ENCODE peak calls at places on chromosomes 13 and 19, in six cellular contexts. W is mammary epithelial cell, X is lower lobe of right lung, Q is heart right ventricle, K is ovary, H is heart left ventricle. V is an unnamed sample.

GRCh38 chr13:112986470-112986869 is 17.5 kb downstream of the MCF2L start:
- DNase-seq in Q (no peak), K (no peak), W (no peak), X (no peak), H (no peak), V (no peak)

GRCh38 chr13:56903710-56904109 is 237.0 kb upstream of the PRR20A start:
- DNase-seq in H (no peak), X (no peak), W (no peak), Q (no peak), K (no peak), V (no peak)

GRCh38 chr19:42488783-42489521 is 39.3 kb downstream of the CEACAM1 start:
- DNase-seq in H (no peak), K (no peak), W (peak; percentile 21), Q (no peak), X (no peak), V (no peak)

GRCh38 chr19:42208612-42209011 is 8.9 kb downstream of the DEDD2 start:
- DNase-seq in Q (no peak), H (no peak), W (no peak), X (no peak), K (no peak), V (no peak)

GRCh38 chr13:109869312-109870237 is 83.2 kb upstream of the IRS2 start:
- DNase-seq in X (peak; percentile 75), Q (peak; percentile 80), K (peak; percentile 90), H (peak; percentile 73), W (peak; percentile 34), V (peak; percentile 69)

GRCh38 chr13:50126378-50127016 is 111.3 kb downstream of the KCNRG start:
- DNase-seq in X (no peak), Q (no peak), W (no peak), H (no peak), K (peak; percentile 45), V (no peak)

GRCh38 chr19:966481-967088 is 17.6 kb upstream of the WDR18 start:
- DNase-seq in W (no peak), Q (no peak), X (no peak), K (no peak), H (no peak), V (no peak)

GRCh38 chr19:11944656-11945055 is 19.7 kb downstream of the ZNF700 start:
- DNase-seq in K (no peak), Q (no peak), W (no peak), X (no peak), H (no peak), V (no peak)

GRCh38 chr13:106117035-106117434 is 418.4 kb downstream of the EFNB2 start:
- DNase-seq in X (no peak), H (no peak), Q (no peak), W (peak; percentile 70), K (no peak), V (no peak)

GRCh38 chr13:93183302-93183701 is 43.3 kb upstream of the GPC6 start:
- DNase-seq in K (no peak), X (no peak), W (no peak), H (no peak), Q (no peak), V (no peak)

GRCh38 chr13:59424661-59425060 is 739.1 kb downstream of the DIAPH3 start:
- DNase-seq in X (no peak), H (no peak), K (no peak), W (no peak), Q (no peak), V (no peak)

DNA sequence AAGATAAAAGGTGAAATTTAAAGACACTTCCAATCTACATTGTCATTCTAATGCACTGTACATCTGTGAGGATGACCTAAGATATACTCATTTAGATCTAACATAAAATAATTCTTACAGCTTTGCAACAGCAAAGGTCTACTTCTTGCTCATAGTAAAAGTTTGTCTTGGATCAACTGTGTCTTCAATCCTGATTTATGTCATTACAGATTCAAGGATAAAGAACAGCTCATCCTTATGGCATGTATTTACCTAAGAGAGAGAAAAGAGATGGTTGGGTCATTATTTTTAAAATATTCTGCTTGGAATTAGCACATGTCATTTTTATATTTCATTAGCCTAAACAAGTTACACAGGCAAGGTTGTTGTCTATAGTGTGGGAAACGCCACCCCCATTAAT is 2193.1 kb downstream of the PCDH9 start:
- DNase-seq in W (no peak), Q (no peak), X (no peak), K (no peak), H (no peak), V (no peak)
- H3K4me1 ChIP-seq in W (no peaks in the 10 kb centered on the region), Q (no peaks in the 10 kb centered on the region), X (no peaks in the 10 kb centered on the region), K (no peaks in the 10 kb centered on the region), H (no peaks in the 10 kb centered on the region), V (no peaks in the 10 kb centered on the region)

GRCh38 chr13:37945651-37946575 is 76.3 kb upstream of the TRPC4 start:
- DNase-seq in W (no peak), H (no peak), Q (no peak), K (no peak), X (no peak), V (no peak)

GRCh38 chr13:37944476-37945442 is 75.2 kb upstream of the TRPC4 start:
- DNase-seq in W (no peak), K (no peak), Q (no peak), H (no peak), X (no peak), V (no peak)

GRCh38 chr13:37942929-37943328 is 73.4 kb upstream of the TRPC4 start:
- DNase-seq in K (no peak), W (no peak), H (no peak), X (no peak), Q (no peak), V (no peak)

DNA sequence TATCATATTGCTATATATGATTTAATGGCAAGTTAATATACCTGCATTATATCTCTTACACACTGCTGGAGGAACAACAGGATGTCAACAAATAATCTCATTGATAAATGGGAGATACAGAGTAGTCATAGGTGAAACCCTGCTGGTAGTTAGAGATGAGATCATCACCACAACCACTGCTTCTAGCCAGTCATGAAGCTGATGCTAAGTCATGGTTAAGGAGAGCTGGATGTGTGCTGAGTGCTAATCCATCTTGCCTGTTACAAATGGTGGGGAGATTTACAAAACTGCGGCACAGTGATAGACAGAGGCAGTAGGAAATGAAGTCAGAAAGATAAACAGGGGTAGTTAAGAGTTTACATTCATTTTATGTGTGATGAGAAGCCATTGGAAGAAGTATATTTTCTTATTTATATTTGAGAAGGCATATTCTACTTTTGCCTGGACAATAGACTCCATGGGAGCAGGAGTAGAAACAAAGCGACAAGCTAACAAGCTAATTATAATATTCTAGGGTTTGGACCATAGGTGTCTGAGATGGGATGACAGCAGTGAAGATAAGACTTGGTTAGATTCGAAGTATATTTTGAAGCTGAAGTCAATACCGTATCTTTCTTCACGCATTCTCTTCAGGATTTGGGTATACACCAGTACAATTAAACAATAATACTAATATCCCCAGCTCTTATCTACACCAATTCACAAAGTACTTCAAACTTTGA is 78.0 kb upstream of the TRPC4 start:
- DNase-seq in Q (no peak), W (no peak), K (no peak), X (no peak), H (no peak), V (no peak)
- TF ChIP-seq CTCF in Q (no peak), W (no peak), K (no peak), X (no peak), H (no peak), V (no peak)

GRCh38 chr13:28336193-28336657 is 158.7 kb downstream of the FLT1 start:
- DNase-seq in W (no peak), X (no peak), K (no peak), Q (peak; percentile 40), H (peak; percentile 32), V (no peak)

GRCh38 chr13:28337196-28338045 is 157.5 kb downstream of the FLT1 start:
- DNase-seq in W (peak; percentile 9), Q (peak; percentile 27), K (no peak), X (no peak), H (no peak), V (no peak)

GRCh38 chr13:28339419-28339818 is 155.5 kb downstream of the FLT1 start:
- DNase-seq in K (no peak), W (no peak), H (no peak), X (no peak), Q (no peak), V (no peak)

GRCh38 chr13:28338742-28339141 is 156.2 kb downstream of the FLT1 start:
- DNase-seq in W (no peak), K (no peak), H (no peak), X (no peak), Q (no peak), V (no peak)

DNA sequence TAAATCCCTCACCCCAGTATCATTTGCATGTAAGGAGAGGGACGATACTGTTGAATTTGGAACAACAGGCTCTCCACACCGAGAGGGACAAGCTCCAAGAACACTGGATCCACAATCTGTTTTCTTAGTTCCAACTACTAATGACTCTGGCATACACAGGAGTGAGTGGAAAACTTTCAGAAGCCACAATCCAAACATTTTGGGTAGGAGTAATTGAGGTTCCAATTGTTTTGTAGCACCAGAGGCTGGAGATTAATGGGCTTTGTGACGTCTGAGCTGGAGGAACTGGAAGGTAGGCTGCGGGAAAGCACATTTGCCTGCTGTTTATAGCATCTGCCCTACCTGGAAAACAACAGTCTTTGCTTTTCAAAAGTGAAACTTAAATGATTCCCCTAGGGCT is 156.7 kb downstream of the FLT1 start:
- DNase-seq in H (no peak), K (no peak), W (no peak), X (no peak), Q (peak; percentile 27), V (no peak)
- H3K27me3 ChIP-seq in H (peaks cover 9% of the 10 kb centered on the region), K (no peaks in the 10 kb centered on the region), W (peaks cover 2% of the 10 kb centered on the region), X (no peaks in the 10 kb centered on the region), Q (no peaks in the 10 kb centered on the region), V (no peaks in the 10 kb centered on the region)

GRCh38 chr19:13071444-13072205 is 31.0 kb downstream of the LYL1 start:
- DNase-seq in W (no peak), X (no peak), H (no peak), Q (no peak), K (no peak), V (no peak)

GRCh38 chr19:13070425-13071140 is 32.1 kb downstream of the LYL1 start:
- DNase-seq in X (no peak), Q (no peak), H (no peak), K (no peak), W (no peak), V (no peak)

GRCh38 chr19:13066933-13067831 is 35.5 kb downstream of the LYL1 start:
- DNase-seq in X (no peak), H (no peak), K (no peak), Q (no peak), W (no peak), V (no peak)

GRCh38 chr19:13068064-13068807 is 34.4 kb downstream of the LYL1 start:
- DNase-seq in K (no peak), W (no peak), Q (no peak), X (no peak), H (no peak), V (no peak)

DNA sequence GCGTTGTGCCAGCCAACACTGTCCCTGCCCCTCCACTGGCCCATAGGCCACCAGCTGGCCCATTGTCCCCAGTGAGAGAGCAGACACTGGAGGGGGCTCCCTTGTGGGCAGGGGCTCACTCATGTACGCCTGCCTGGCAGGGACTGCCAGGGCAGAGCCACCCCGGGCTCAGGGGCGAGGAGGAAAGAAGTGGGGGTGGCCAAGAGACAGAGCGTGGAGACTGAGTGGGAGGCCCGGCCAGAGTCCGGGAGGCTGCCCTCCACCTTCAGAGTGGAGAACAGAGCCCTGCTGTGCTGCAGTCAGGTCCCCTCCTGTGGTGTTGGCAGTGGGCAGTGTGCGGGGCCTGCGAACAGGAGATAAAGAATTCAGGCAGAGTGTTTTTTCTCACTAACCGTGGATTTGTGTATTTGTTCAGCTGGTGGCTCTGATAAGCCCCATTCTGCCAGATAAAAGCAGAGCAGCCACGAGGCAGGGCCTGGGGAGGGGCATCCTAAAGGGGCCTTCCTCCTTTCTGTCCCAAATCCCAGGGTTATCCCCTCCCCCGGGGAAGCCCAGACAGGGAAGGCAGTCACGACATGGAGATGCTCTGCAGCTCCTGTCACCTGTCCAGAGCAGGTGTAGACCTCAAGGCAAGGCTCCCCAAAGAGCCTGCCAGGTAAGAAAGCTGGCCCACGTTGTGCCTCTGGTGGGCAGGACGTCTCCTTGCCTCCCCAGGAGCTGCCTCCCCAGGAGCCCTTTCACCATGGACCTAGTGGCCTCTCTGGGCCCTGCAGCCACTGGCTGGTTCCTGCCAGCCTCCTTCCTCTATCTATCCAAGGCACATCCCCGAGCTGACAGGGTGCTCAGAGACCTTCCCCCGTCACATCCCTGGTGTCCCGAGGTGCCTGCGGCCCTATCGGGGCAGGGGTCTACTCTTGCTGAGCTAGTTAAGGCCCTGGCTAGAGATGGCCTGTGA is 33.0 kb downstream of the LYL1 start:
- DNase-seq in W (no peak), K (no peak), X (no peak), Q (no peak), H (no peak), V (no peak)
- H3K4me1 ChIP-seq in W (no peaks in the 10 kb centered on the region), K (peaks cover 34% of the 10 kb centered on the region), X (peaks cover 59% of the 10 kb centered on the region), Q (peaks cover 54% of the 10 kb centered on the region), H (peaks cover 54% of the 10 kb centered on the region), V (peaks cover 50% of the 10 kb centered on the region)

V was measured in Peyer's patch.